ENCODE peak calls at places on chromosome 5, in eight cellular contexts. E is mammary epithelial cell, B is K562, P is HepG2, V is neural progenitor cell, F is PC-3, M is GM23338, O is H1. N is an unnamed sample.

GRCh38 chr5:14110680-14111079 is 32.5 kb upstream of the TRIO start:
- DNase-seq in E (peak), B (no peak), P (no peak), V (no peak), F (peak), M (no peak), O (no peak), N (peak)

GRCh38 chr5:107670028-107670926 is 460 bp downstream of the EFNA5 start:
- DNase-seq in E (peak), B (no peak), P (no peak), V (peak), F (peak), M (peak), O (peak), N (no peak)

GRCh38 chr5:41736641-41737040 is 133.6 kb downstream of the OXCT1 start:
- DNase-seq in E (no peak), B (no peak), P (no peak), V (no peak), F (no peak), M (no peak), O (no peak), N (no peak)

GRCh38 chr5:40995816-40996586 is 75.1 kb downstream of the MROH2B start:
- DNase-seq in E (peak), B (no peak), P (no peak), V (no peak), F (peak), M (no peak), O (no peak), N (no peak)

GRCh38 chr5:132437604-132438275 is 52.8 kb downstream of the IRF1 start:
- DNase-seq in E (no peak), B (peak), P (no peak), V (peak), F (no peak), M (peak), O (no peak), N (no peak)

GRCh38 chr5:157821822-157822622 is 36.9 kb downstream of the CLINT1 start:
- DNase-seq in E (peak), B (no peak), P (peak), V (no peak), F (no peak), M (no peak), O (no peak), N (no peak)

GRCh38 chr5:154740483-154740882 is 14.7 kb upstream of the LARP1 start:
- DNase-seq in E (no peak), B (no peak), P (no peak), V (peak), F (no peak), M (no peak), O (no peak), N (no peak)

GRCh38 chr5:169814522-169814921 is 165.8 kb downstream of the INSYN2B start:
- DNase-seq in E (no peak), B (no peak), P (no peak), V (no peak), F (no peak), M (no peak), O (no peak), N (no peak)

GRCh38 chr5:96081276-96081858 is 119.7 kb upstream of the ELL2 start:
- DNase-seq in E (no peak), B (peak), P (no peak), V (no peak), F (no peak), M (no peak), O (no peak), N (no peak)

GRCh38 chr5:179870403-179870903 is 11.8 kb upstream of the MRNIP start:
- DNase-seq in E (no peak), B (peak), P (peak), V (peak), F (peak), M (peak), O (peak), N (no peak)

GRCh38 chr5:148748702-148749101 is 77.7 kb upstream of the ADRB2 start:
- DNase-seq in E (no peak), B (no peak), P (no peak), V (no peak), F (no peak), M (no peak), O (no peak), N (no peak)

GRCh38 chr5:171291371-171291770 is 17.7 kb upstream of the TLX3 start:
- DNase-seq in E (no peak), B (no peak), P (no peak), V (no peak), F (no peak), M (no peak), O (peak), N (no peak)

GRCh38 chr5:147216552-147217154 is 18.2 kb upstream of the STK32A start:
- DNase-seq in E (no peak), B (no peak), P (peak), V (peak), F (peak), M (peak), O (peak), N (no peak)

GRCh38 chr5:94994465-94994996 is 290.4 kb downstream of the MCTP1 start:
- DNase-seq in E (no peak), B (no peak), P (no peak), V (peak), F (peak), M (no peak), O (no peak), N (no peak)

GRCh38 chr5:72815580-72816296 is 723 bp upstream of the TNPO1 start:
- DNase-seq in E (no peak), B (no peak), P (no peak), V (no peak), F (peak), M (no peak), O (no peak), N (no peak)

GRCh38 chr5:115069087-115069968 is 100.4 kb downstream of the TRIM36 start:
- DNase-seq in E (peak), B (no peak), P (peak), V (peak), F (peak), M (peak), O (peak), N (no peak)

GRCh38 chr5:14269395-14269794 is 126.3 kb downstream of the TRIO start:
- DNase-seq in E (no peak), B (no peak), P (no peak), V (no peak), F (peak), M (peak), O (no peak), N (no peak)

GRCh38 chr5:76790632-76791290 is 28.1 kb upstream of the F2RL1 start:
- DNase-seq in E (peak), B (no peak), P (peak), V (no peak), F (peak), M (no peak), O (no peak), N (peak)

GRCh38 chr5:113034182-113034773 is 57.7 kb downstream of the DCP2 start:
- DNase-seq in E (peak), B (no peak), P (no peak), V (peak), F (peak), M (peak), O (no peak), N (peak)

GRCh38 chr5:127577458-127577857 is 60.0 kb downstream of the PRRC1 start:
- DNase-seq in E (no peak), B (no peak), P (no peak), V (no peak), F (no peak), M (no peak), O (no peak), N (no peak)

GRCh38 chr5:124203308-124203707 is 543.1 kb downstream of the ZNF608 start:
- DNase-seq in E (no peak), B (no peak), P (no peak), V (no peak), F (no peak), M (no peak), O (no peak), N (no peak)

GRCh38 chr5:97388794-97389193 is 205.7 kb upstream of the RIOK2 start:
- DNase-seq in E (no peak), B (no peak), P (no peak), V (no peak), F (peak), M (no peak), O (no peak), N (no peak)

GRCh38 chr5:10253390-10253789 is 3.3 kb downstream of the CCT5 start:
- DNase-seq in E (no peak), B (no peak), P (no peak), V (no peak), F (no peak), M (no peak), O (no peak), N (no peak)

GRCh38 chr5:142977363-142978051 is 207.3 kb downstream of the ARHGAP26 start:
- DNase-seq in E (peak), B (no peak), P (no peak), V (no peak), F (peak), M (no peak), O (no peak), N (no peak)

GRCh38 chr5:56833325-56833724 is 18.0 kb downstream of the MAP3K1 start:
- DNase-seq in E (no peak), B (no peak), P (no peak), V (no peak), F (no peak), M (peak), O (no peak), N (no peak)

GRCh38 chr5:54091416-54092130 is 218.8 kb downstream of the ARL15 start:
- DNase-seq in E (peak), B (no peak), P (no peak), V (no peak), F (no peak), M (no peak), O (no peak), N (peak)

GRCh38 chr5:78719504-78720233 is 71.1 kb upstream of the LHFPL2 start:
- DNase-seq in E (no peak), B (no peak), P (no peak), V (no peak), F (no peak), M (no peak), O (no peak), N (no peak)

GRCh38 chr5:168073991-168074800 is 217.2 kb upstream of the WWC1 start:
- DNase-seq in E (no peak), B (no peak), P (no peak), V (no peak), F (no peak), M (no peak), O (no peak), N (no peak)

GRCh38 chr5:13830536-13830935 is 114.0 kb downstream of the DNAH5 start:
- DNase-seq in E (peak), B (no peak), P (no peak), V (no peak), F (no peak), M (no peak), O (no peak), N (peak)

GRCh38 chr5:152942633-152943336 is 537.7 kb upstream of the NMUR2 start:
- DNase-seq in E (no peak), B (no peak), P (no peak), V (no peak), F (no peak), M (no peak), O (no peak), N (no peak)

GRCh38 chr5:126849101-126849678 is 72.3 kb downstream of the LMNB1 start:
- DNase-seq in E (no peak), B (no peak), P (no peak), V (no peak), F (no peak), M (no peak), O (no peak), N (no peak)

GRCh38 chr5:179869641-179870402 is 11.2 kb upstream of the MRNIP start:
- DNase-seq in E (no peak), B (no peak), P (no peak), V (peak), F (no peak), M (peak), O (no peak), N (no peak)

GRCh38 chr5:134129411-134130238 is 15.1 kb downstream of the TCF7 start:
- DNase-seq in E (no peak), B (no peak), P (no peak), V (no peak), F (no peak), M (no peak), O (no peak), N (no peak)

GRCh38 chr5:136374003-136374402 is 8.7 kb upstream of the TRPC7 start:
- DNase-seq in E (peak), B (no peak), P (peak), V (peak), F (peak), M (peak), O (no peak), N (no peak)

GRCh38 chr5:168365581-168366081 is 74.2 kb downstream of the WWC1 start:
- DNase-seq in E (peak), B (no peak), P (peak), V (peak), F (peak), M (peak), O (peak), N (peak)

GRCh38 chr5:3954633-3955032 is 359.0 kb downstream of the IRX1 start:
- DNase-seq in E (no peak), B (no peak), P (no peak), V (no peak), F (no peak), M (no peak), O (no peak), N (no peak)

GRCh38 chr5:125485003-125485641 is 738.7 kb upstream of the ZNF608 start:
- DNase-seq in E (peak), B (no peak), P (no peak), V (peak), F (peak), M (peak), O (no peak), N (peak)

GRCh38 chr5:168165221-168165965 is 126.1 kb upstream of the WWC1 start:
- DNase-seq in E (peak), B (no peak), P (no peak), V (peak), F (no peak), M (peak), O (peak), N (no peak)

GRCh38 chr5:149028984-149029383 is 33.9 kb downstream of the SH3TC2 start:
- DNase-seq in E (no peak), B (no peak), P (no peak), V (no peak), F (no peak), M (no peak), O (no peak), N (no peak)

GRCh38 chr5:11904270-11904906 is at the start of gene CTNND2:
- DNase-seq in E (peak), B (no peak), P (no peak), V (peak), F (peak), M (peak), O (peak), N (no peak)

DNA sequence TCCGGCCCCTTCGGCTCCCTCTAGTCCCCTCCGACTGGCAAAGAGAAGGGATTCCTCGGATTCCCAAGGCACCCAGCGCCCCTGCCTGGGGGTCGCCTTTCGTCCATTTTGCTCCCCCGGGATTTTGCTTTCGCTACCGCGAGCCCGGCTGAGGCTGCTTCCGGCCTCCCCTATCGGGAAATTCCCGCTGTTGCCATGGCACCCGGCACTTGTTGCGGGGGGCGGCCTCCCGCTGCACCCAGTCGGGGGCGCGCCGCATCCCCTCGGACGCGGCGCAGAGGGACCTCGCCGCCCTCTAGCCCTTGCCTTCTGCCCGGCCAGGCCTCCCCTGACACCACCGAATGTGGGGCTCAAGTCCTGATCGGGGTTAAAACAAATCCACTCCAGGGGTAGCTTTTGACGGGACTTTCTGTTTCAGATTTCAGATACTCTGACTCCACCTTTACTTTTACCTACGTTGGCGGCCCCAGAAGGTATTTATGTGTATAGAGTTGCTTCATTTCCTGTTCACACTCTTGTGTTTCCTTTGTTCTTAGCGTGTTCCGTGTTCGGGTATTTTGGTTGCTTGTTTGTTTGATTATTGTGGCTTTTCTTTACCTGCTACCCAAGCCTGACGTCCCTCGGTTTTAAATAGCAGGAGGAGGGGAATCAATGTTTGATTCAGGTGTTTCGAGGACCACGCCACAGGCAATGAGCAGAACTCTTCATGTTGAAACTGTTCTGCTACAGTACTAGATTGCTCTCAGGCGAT is 1.4 kb downstream of the PARP8 start:
- DNase-seq in E (peak), B (no peak), P (no peak), V (peak), F (no peak), M (peak), O (no peak), N (no peak)
- TF ChIP-seq EZH2 in E (no peak), B (no peak), P (no peak), V (no peak), F (no peak), M (no peak), O (no peak), N (no peak)

DNA sequence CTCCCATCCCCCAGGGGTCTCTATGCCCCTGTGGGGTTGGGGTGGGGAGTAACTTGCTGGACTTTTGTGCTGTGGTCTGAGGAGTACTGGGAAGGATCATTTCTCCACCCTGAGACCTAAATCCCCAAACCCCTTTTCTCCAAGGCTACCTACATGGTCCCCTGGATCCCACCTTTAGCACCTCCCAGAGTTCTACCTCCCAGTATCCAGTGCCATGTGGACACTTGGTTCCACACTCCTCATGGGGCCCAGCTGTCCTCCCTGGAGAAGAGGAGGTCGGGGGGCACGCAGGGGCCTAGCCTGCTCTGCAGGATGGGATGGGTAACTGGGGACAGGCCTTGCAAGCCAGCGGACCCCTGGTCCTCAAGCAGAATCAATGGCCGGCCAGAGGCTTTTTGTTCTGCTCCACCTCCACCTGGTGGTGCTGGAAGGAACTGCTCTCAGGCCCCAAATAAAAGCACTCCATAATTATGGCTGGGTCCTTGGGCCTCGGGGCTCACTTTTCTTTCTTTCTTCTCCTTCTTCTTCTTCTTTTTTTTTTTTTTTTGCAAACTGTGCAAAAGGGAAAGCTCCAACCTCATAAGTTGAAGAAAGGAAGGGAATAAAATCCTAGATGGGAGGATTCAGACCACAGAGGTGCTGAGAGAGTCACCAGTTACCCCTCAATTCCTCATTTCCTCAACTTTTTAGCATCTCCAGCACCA is 68.4 kb downstream of the PSD2 start:
- DNase-seq in E (peak), B (peak), P (peak), V (peak), F (peak), M (peak), O (peak), N (no peak)
- TF ChIP-seq EZH2 in E (no peak), B (no peak), P (no peak), V (no peak), F (no peak), M (no peak), O (no peak), N (no peak)

DNA sequence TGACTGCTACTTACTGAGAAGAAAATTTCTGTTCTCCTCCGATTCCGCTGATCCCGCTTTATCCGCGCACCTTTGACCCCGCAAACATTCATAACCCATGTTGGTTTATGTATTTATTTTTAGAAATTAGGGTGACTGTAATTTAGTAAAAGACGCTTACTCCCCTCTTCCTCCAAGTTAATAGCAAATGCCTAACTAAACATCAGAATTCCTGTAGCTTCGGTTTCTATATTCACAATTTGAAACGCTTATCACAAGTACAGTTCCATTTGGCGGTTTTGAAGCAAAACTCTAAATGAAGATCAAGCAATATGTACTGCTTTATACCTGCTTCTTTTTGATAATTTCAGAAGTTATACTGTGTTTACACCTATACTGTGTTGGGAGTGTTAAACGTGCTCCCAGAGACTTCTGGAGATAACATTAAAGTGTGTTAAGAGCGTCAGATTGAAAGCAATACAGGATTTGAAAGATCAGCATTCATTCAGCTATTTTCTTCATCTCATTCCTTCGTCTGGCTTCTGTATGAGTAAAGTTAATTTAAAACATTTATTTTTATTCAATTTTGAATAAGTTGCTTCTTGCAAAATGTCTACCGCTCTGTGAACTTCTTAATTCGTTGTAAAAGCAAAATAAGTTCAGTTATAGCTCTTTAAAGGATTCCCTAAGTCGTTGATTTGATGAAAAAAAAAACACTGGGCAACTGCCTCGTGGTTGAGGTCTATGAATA is 2.4 kb downstream of the PRDM6 start:
- DNase-seq in E (no peak), B (no peak), P (no peak), V (no peak), F (no peak), M (no peak), O (no peak), N (no peak)
- TF ChIP-seq EZH2 in E (no peak), B (no peak), P (no peak), V (peak), F (no peak), M (peak), O (peak), N (peak)

DNA sequence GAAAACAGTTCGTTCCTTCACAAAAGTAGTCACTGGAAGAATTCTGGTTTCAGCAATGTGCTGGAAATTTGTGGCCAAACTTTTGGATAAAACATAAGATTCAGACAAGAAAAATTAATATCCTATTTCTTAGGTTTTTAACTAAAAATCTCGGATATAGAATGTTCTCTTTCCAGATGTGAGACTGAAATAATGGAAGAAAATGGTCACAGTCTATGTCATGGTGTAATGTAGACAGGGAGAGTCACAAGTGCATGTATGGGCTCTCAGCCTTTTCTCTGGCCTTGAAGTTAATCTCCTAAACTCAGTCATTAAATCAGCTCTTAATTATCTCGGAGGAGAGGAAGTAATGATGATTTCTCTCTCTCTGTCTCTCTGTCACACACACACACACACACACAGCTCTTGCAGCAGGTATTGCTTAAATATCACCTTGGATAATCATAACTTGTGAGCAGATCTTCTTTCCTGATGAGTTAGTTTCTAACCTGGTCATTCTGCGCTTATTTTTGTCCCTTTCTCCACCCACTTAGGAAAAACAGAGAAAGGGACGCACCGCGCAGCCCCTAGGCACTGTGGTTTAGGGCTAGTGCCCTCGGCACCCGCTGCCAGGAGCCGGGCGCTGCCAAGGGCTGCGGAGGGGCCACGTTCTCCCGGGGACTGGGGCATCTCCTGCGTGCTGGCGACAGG is 672 bp upstream of the ITGA2 start:
- DNase-seq in E (peak), B (no peak), P (no peak), V (no peak), F (peak), M (peak), O (no peak), N (no peak)
- TF ChIP-seq EZH2 in E (no peak), B (no peak), P (no peak), V (peak), F (no peak), M (no peak), O (peak), N (no peak)

N was measured in keratinocyte.